ENCODE peak calls at places on chromosomes 7 and 10, in six cellular contexts. N is IMR-90, M is K562, B is lung, Q is uterus, O is astrocyte of the cerebellum. E is an unnamed sample.

GRCh38 chr7:145031162-145031561 is 195.3 kb upstream of the TPK1 start:
- DNase-seq in N (no peak), M (no peak), B (no peak), Q (no peak), O (no peak), E (no peak)

GRCh38 chr7:151137076-151137611 is 30.4 kb downstream of the GBX1 start:
- DNase-seq in N (no peak), M (no peak), B (no peak), Q (no peak), O (no peak), E (no peak)

GRCh38 chr7:50497068-50497642 is 47.0 kb upstream of the FIGNL1 start:
- DNase-seq in N (peak), M (peak), B (no peak), Q (no peak), O (no peak), E (no peak)

GRCh38 chr7:157270060-157270444 is 66.8 kb upstream of the DNAJB6 start:
- DNase-seq in N (no peak), M (no peak), B (no peak), Q (no peak), O (no peak), E (no peak)

GRCh38 chr7:158811461-158811860 is 17.8 kb downstream of the ESYT2 start:
- DNase-seq in N (peak), M (no peak), B (peak), Q (peak), O (peak), E (no peak)

GRCh38 chr7:45174328-45174610 is 16.7 kb downstream of the RAMP3 start:
- DNase-seq in N (no peak), M (no peak), B (no peak), Q (peak), O (no peak), E (no peak)

GRCh38 chr10:37582237-37582636 is 275.2 kb downstream of the ZNF248 start:
- DNase-seq in N (no peak), M (no peak), B (no peak), Q (no peak), O (no peak), E (no peak)

GRCh38 chr7:132742152-132742551 is 165.9 kb upstream of the PLXNA4 start:
- DNase-seq in N (peak), M (no peak), B (peak), Q (no peak), O (peak), E (peak)

GRCh38 chr10:7218974-7219373 is 191.9 kb downstream of the SFMBT2 start:
- DNase-seq in N (peak), M (no peak), B (no peak), Q (no peak), O (no peak), E (peak)

GRCh38 chr10:73956476-73957338 is 41.2 kb upstream of the VCL start:
- DNase-seq in N (peak), M (peak), B (no peak), Q (no peak), O (no peak), E (no peak)

GRCh38 chr7:80851896-80852476 is 66.9 kb downstream of the SEMA3C start:
- DNase-seq in N (peak), M (no peak), B (no peak), Q (no peak), O (no peak), E (no peak)

GRCh38 chr7:2103071-2103898 is 129.5 kb downstream of the MAD1L1 start:
- DNase-seq in N (no peak), M (no peak), B (no peak), Q (no peak), O (no peak), E (no peak)

GRCh38 chr10:114259825-114260224 is 20.8 kb downstream of the VWA2 start:
- DNase-seq in N (peak), M (no peak), B (peak), Q (peak), O (no peak), E (no peak)

GRCh38 chr7:129792721-129793120 is 160.0 kb downstream of the UBE2H start:
- DNase-seq in N (no peak), M (no peak), B (no peak), Q (no peak), O (no peak), E (no peak)

GRCh38 chr7:26100940-26101339 is 51.1 kb upstream of the NFE2L3 start:
- DNase-seq in N (no peak), M (no peak), B (no peak), Q (no peak), O (no peak), E (no peak)

GRCh38 chr7:28729685-28730084 is 228.4 kb downstream of the TRIL start:
- DNase-seq in N (peak), M (no peak), B (no peak), Q (no peak), O (no peak), E (no peak)

GRCh38 chr7:156907656-156908055 is 14.7 kb upstream of the LMBR1 start:
- DNase-seq in N (no peak), M (no peak), B (no peak), Q (no peak), O (peak), E (no peak)

GRCh38 chr10:125661942-125662515 is 20.9 kb downstream of the TEX36 start:
- DNase-seq in N (peak), M (peak), B (no peak), Q (no peak), O (peak), E (no peak)

GRCh38 chr7:132419538-132419937 is 156.7 kb downstream of the PLXNA4 start:
- DNase-seq in N (no peak), M (no peak), B (no peak), Q (no peak), O (peak), E (no peak)

GRCh38 chr10:47048533-47048905 is 137.3 kb downstream of the PTPN20 start:
- DNase-seq in N (no peak), M (no peak), B (no peak), Q (no peak), O (no peak), E (no peak)

GRCh38 chr7:33423646-33424020 is 294.3 kb downstream of the BBS9 start:
- DNase-seq in N (no peak), M (peak), B (no peak), Q (no peak), O (no peak), E (no peak)

GRCh38 chr10:86536294-86536861 is 14.8 kb upstream of the WAPL start:
- DNase-seq in N (no peak), M (no peak), B (no peak), Q (no peak), O (no peak), E (no peak)

GRCh38 chr10:22699976-22700375 is 14.4 kb downstream of the PIP4K2A start:
- DNase-seq in N (no peak), M (no peak), B (no peak), Q (no peak), O (no peak), E (no peak)

GRCh38 chr10:34861293-34862004 is 46.4 kb upstream of the PARD3 start:
- DNase-seq in N (peak), M (no peak), B (no peak), Q (peak), O (no peak), E (no peak)

GRCh38 chr7:119572132-119572531 is 700.8 kb upstream of the KCND2 start:
- DNase-seq in N (no peak), M (no peak), B (no peak), Q (no peak), O (no peak), E (no peak)
- TF ChIP-seq CTCF in N (no peak), M (no peak), B (no peak), Q (no peak), O (no peak), E (no peak)

GRCh38 chr10:25024528-25024927 is 8.1 kb downstream of the THNSL1 start:
- DNase-seq in N (no peak), M (no peak), B (no peak), Q (no peak), O (no peak), E (no peak)
- H3K4me3 ChIP-seq in N (no peak), M (no peak), B (no peak), Q (no peak), O (no peak), E (no peak)

DNA sequence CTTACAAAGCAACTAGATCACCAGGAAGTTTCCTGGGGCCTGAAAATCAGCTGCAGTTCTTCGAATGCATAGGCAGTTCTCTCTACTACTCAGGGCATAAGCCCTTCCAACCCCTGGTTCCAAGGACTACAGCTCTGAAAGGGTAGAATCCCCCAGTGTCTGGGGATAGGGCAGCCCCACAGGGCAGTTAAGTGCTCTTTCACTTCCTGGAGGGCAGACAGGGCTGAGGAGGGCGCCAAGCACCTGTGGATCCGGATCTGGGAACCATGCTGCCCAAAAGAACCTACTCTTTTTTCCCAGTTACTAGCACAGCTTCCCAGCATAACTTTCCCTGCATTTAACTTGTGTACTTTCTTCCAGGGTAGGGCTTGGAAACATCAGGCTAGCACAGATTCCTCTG is 41.1 kb downstream of the CXCL12 start:
- DNase-seq in N (no peak), M (no peak), B (no peak), Q (no peak), O (no peak), E (no peak)
- TF ChIP-seq CTCF in N (no peak), M (no peak), B (no peak), Q (no peak), O (no peak), E (no peak)

GRCh38 chr7:42763137-42763551 is 148.7 kb downstream of the C7orf25 start:
- DNase-seq in N (no peak), M (no peak), B (no peak), Q (no peak), O (no peak), E (no peak)

GRCh38 chr7:42753322-42753721 is 158.5 kb downstream of the C7orf25 start:
- DNase-seq in N (no peak), M (no peak), B (no peak), Q (no peak), O (no peak), E (no peak)

GRCh38 chr7:42753917-42754363 is 157.9 kb downstream of the C7orf25 start:
- DNase-seq in N (no peak), M (no peak), B (no peak), Q (no peak), O (no peak), E (no peak)

DNA sequence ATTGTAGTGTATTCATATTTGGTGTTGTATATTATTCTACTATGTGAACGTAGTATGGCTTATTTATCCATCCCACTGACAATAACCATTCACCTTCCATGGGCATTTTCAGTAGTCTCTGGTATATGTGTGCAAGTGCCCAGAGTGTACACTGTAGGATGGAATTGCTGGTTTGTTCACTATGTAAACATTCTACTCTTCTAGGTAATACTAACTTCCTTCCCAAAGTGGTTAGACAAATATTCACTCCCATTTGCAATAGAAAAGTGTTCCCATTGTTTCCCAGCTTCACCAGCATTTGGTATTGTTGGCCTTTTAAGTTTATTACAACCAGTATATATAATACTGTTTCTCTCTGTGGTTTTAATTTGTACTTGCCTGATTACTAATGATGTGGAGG is 153.7 kb downstream of the C7orf25 start:
- DNase-seq in N (no peak), M (no peak), B (no peak), Q (no peak), O (no peak), E (no peak)
- H3K4me3 ChIP-seq in N (no peak), M (no peak), B (no peak), Q (no peak), O (no peak), E (no peak)

GRCh38 chr10:118850418-118851061 is 95.8 kb upstream of the CACUL1 start:
- DNase-seq in N (peak), M (peak), B (peak), Q (peak), O (peak), E (no peak)
- TF ChIP-seq CTCF in N (peak), M (peak), B (no peak), Q (peak), O (peak), E (peak)

DNA sequence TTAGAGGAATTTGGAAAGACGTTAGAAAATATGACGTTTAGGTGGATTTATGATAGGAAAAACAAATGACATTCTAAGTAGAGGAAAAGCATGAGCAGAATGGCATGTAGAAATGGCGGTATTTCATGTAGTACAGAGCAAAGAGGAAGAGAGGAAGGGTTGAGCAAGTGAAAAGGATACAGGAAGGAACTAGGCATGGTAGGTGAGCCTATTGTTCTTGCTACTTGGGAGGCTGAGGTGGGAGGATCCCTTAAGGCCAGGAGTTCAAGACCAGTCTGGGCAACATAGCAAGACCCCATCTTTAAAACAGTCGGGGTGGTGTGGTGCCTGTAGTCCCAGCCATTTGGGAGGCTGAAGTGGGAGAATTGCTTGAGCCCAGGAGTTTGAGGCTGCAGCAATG is 1.2 kb downstream of the GTPBP10 start:
- DNase-seq in N (no peak), M (no peak), B (no peak), Q (no peak), O (no peak), E (no peak)
- H3K4me3 ChIP-seq in N (no peak), M (peak), B (no peak), Q (no peak), O (no peak), E (peak)

E was measured in retinal pigment epithelial cell.